ENCODE peak calls at places on chromosomes 7 and 10, in seven cellular contexts. K, O, N, X, H, E and W are unnamed samples.

GRCh38 chr10:60148266-60148840 is 241.3 kb downstream of the ANK3 start:
- DNase-seq in K (no peak), O (no peak), N (peak; percentile 21), X (peak; percentile 79), H (no peak), E (no peak), W (peak; percentile 75)

GRCh38 chr7:100483101-100483727 is 513 bp upstream of the NYAP1 start:
- DNase-seq in K (no peak), O (peak; percentile 91), N (peak; percentile 93), X (peak; percentile 34), H (peak; percentile 88), E (peak; percentile 74), W (peak; percentile 24)

GRCh38 chr7:137967143-137968018 is 34.5 kb downstream of the CREB3L2 start:
- DNase-seq in K (no peak), O (no peak), N (peak; percentile 74), X (peak; percentile 70), H (no peak), E (no peak), W (peak; percentile 83)

GRCh38 chr7:34748244-34749039 is 90.4 kb downstream of the NPSR1 start:
- DNase-seq in K (no peak), O (no peak), N (no peak), X (peak; percentile 79), H (peak; percentile 90), E (peak; percentile 81), W (peak; percentile 87)

GRCh38 chr10:44032216-44032615 is 352.7 kb downstream of the CXCL12 start:
- DNase-seq in K (no peak), O (peak; percentile 64), N (no peak), X (no peak), H (no peak), E (no peak), W (peak; percentile 83)

GRCh38 chr7:74403521-74404387 is 50.0 kb upstream of the GTF2IRD1 start:
- DNase-seq in K (no peak), O (no peak), N (no peak), X (no peak), H (no peak), E (no peak), W (no peak)

GRCh38 chr10:64112697-64113367 is 591.6 kb downstream of the REEP3 start:
- DNase-seq in K (no peak), O (no peak), N (no peak), X (no peak), H (no peak), E (no peak), W (no peak)

GRCh38 chr7:3518546-3518945 is 217.5 kb downstream of the SDK1 start:
- DNase-seq in K (no peak), O (no peak), N (no peak), X (no peak), H (no peak), E (no peak), W (no peak)

GRCh38 chr7:157714166-157715070 is 377.6 kb downstream of the DNAJB6 start:
- DNase-seq in K (no peak), O (peak; percentile 72), N (no peak), X (no peak), H (no peak), E (no peak), W (no peak)

GRCh38 chr7:1042161-1042833 is 2.0 kb upstream of the GPR146 start:
- DNase-seq in K (no peak), O (no peak), N (no peak), X (no peak), H (no peak), E (no peak), W (no peak)

GRCh38 chr7:150329331-150330106 is 6.2 kb upstream of the ACTR3C start:
- DNase-seq in K (no peak), O (peak; percentile 70), N (no peak), X (no peak), H (no peak), E (no peak), W (no peak)

GRCh38 chr7:102935450-102936110 is 22.8 kb downstream of the LRRC17 start:
- DNase-seq in K (no peak), O (no peak), N (no peak), X (no peak), H (no peak), E (no peak), W (peak; percentile 31)

GRCh38 chr7:111413796-111414195 is 148.5 kb downstream of the IMMP2L start:
- DNase-seq in K (no peak), O (no peak), N (no peak), X (no peak), H (no peak), E (peak; percentile 24), W (no peak)

GRCh38 chr10:51010977-51011376 is 63.3 kb upstream of the PRKG1 start:
- DNase-seq in K (peak; percentile 8), O (no peak), N (peak; percentile 63), X (no peak), H (no peak), E (no peak), W (peak; percentile 58)

GRCh38 chr10:132257271-132257670 is 50.5 kb downstream of the STK32C start:
- DNase-seq in K (no peak), O (no peak), N (no peak), X (peak; percentile 50), H (no peak), E (no peak), W (peak; percentile 16)

GRCh38 chr7:149454750-149455149 is 6.1 kb downstream of the ZNF777 start:
- DNase-seq in K (no peak), O (peak; percentile 17), N (no peak), X (no peak), H (no peak), E (no peak), W (no peak)

GRCh38 chr7:90804370-90804769 is 208.2 kb downstream of the CDK14 start:
- DNase-seq in K (no peak), O (no peak), N (no peak), X (no peak), H (no peak), E (no peak), W (no peak)

GRCh38 chr10:129530486-129531065 is 63.5 kb downstream of the MGMT start:
- DNase-seq in K (no peak), O (no peak), N (no peak), X (no peak), H (no peak), E (no peak), W (peak; percentile 52)

GRCh38 chr7:149310113-149310836 is 48.3 kb downstream of the ZNF783 start:
- DNase-seq in K (peak; percentile 36), O (no peak), N (peak; percentile 56), X (peak; percentile 68), H (no peak), E (no peak), W (peak; percentile 83)

GRCh38 chr7:96414931-96415292 is 93.0 kb upstream of the SLC25A13 start:
- DNase-seq in K (peak; percentile 7), O (no peak), N (peak; percentile 37), X (no peak), H (no peak), E (no peak), W (peak; percentile 35)

GRCh38 chr10:70804424-70804814 is 11.3 kb upstream of the SGPL1 start:
- DNase-seq in K (no peak), O (no peak), N (no peak), X (no peak), H (no peak), E (no peak), W (peak; percentile 25)

GRCh38 chr7:14934831-14935230 is 32.3 kb upstream of the DGKB start:
- DNase-seq in K (no peak), O (no peak), N (no peak), X (no peak), H (no peak), E (no peak), W (no peak)

GRCh38 chr10:69246581-69247312 is 26.6 kb downstream of the HKDC1 start:
- DNase-seq in K (no peak), O (no peak), N (no peak), X (no peak), H (no peak), E (no peak), W (no peak)

GRCh38 chr10:130227883-130228282 is 91.7 kb downstream of the GLRX3 start:
- DNase-seq in K (no peak), O (peak; percentile 13), N (no peak), X (no peak), H (no peak), E (no peak), W (no peak)

GRCh38 chr7:73717991-73718405 is 1.5 kb downstream of the STX1A start:
- DNase-seq in K (no peak), O (no peak), N (no peak), X (peak; percentile 96), H (no peak), E (no peak), W (peak; percentile 77)

GRCh38 chr7:50446542-50446960 is 3.6 kb downstream of the FIGNL1 start:
- DNase-seq in K (peak; percentile 62), O (no peak), N (peak; percentile 86), X (peak; percentile 15), H (no peak), E (no peak), W (peak; percentile 86)

GRCh38 chr7:157399086-157399687 is 62.4 kb downstream of the DNAJB6 start:
- DNase-seq in K (no peak), O (no peak), N (no peak), X (no peak), H (no peak), E (no peak), W (no peak)

DNA sequence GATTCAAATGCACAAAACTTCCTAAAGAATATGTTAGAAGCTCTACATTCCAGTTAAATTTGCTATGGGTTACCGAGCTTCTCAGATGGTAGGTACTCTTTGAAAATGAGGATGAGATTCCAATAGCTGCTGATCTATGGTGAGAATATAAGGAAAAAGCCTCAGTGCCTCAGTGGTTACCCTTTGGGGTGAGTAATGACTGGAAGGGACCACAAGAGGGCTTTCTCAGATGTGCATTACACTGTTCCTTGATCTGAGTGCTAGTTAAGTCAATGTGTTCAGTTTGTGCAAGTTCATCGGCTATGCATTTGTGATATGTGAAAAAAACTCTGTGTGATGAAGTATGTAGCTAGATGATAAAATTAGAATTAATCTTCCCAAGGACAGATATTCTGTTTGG is 3.5 kb downstream of the NRCAM start:
- DNase-seq in K (no peak), O (no peak), N (peak; percentile 44), X (no peak), H (no peak), E (no peak), W (peak; percentile 30)
- TF ChIP-seq CTCF in K (peak; percentile 61), O (no peak), N (peak; percentile 64), X (peak; percentile 62), H (peak; percentile 44), E (peak; percentile 54), W (peak; percentile 64)

DNA sequence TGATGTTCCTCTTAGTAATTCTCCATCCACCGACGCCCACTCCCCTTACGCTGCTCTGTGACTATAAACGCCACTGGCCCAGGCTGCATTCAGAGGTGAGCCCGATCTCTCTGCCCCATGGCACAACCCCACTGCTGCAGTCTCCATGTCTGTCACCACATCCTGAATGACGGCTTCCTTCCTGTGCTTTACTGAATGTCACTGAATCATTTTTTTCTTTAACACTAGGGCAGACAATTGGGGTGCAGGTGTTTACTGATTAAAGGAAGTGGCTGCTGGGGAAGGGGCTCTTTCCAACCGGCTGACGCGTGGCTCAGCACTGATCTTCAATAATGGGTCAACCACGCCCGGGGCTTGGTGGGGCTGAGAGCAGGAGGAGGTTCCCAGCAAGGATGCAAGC is 208.3 kb downstream of the USP6NL start:
- DNase-seq in K (no peak), O (peak; percentile 62), N (no peak), X (no peak), H (no peak), E (no peak), W (no peak)
- H3K4me3 ChIP-seq in K (no peak overlapping the region), O (no peak overlapping the region), N (no peak overlapping the region), X (no peak overlapping the region), H (no peak overlapping the region), E (no peak overlapping the region), W (no peak overlapping the region)

GRCh38 chr7:151549644-151550043 is 29.9 kb upstream of the RHEB start:
- DNase-seq in K (no peak), O (no peak), N (no peak), X (no peak), H (no peak), E (no peak), W (no peak)
- TF ChIP-seq CTCF in K (no peak), O (no peak), N (no peak), X (no peak), H (no peak), E (no peak), W (no peak)

GRCh38 chr7:128831178-128831993 is 1.2 kb downstream of the FLNC start:
- DNase-seq in K (no peak), O (no peak), N (no peak), X (peak; percentile 74), H (no peak), E (peak; percentile 71), W (peak; percentile 64)
- H3K4me3 ChIP-seq in K (no peak overlapping the region), O (peak overlapping the region; percentile 4), N (peak overlapping the region; percentile 74), X (peak overlapping the region; percentile 96), H (peak overlapping the region; percentile 52), E (peak overlapping the region; percentile 76), W (peak overlapping the region; percentile 96)